ENCODE peak calls at places on chromosome 14, in nine cellular contexts. One of them, this sample, is unnamed. For H3K4me1, the result is how much of the 10 kb centered on the place peaks cover.

GRCh38 chr14:26966942-26967341 is 369.1 kb upstream of the NOVA1 start:
- DNase-seq in IMR-90: no peak
- DNase-seq in gastrocnemius medialis: peak
- DNase-seq in transverse colon: no peak
- DNase-seq in HepG2: no peak
- DNase-seq in tibial nerve: peak
- DNase-seq in HCT116: no peak
- DNase-seq in Peyer's patch: no peak
- DNase-seq in body of pancreas: no peak
- DNase-seq in this sample: peak

GRCh38 chr14:100022772-100023451 is 42.3 kb upstream of the EVL start:
- DNase-seq in IMR-90: peak
- DNase-seq in gastrocnemius medialis: peak
- DNase-seq in transverse colon: no peak
- DNase-seq in HepG2: no peak
- DNase-seq in tibial nerve: peak
- DNase-seq in HCT116: no peak
- DNase-seq in Peyer's patch: no peak
- DNase-seq in body of pancreas: no peak
- DNase-seq in this sample: peak

GRCh38 chr14:75018684-75019083 is 16.0 kb downstream of the EIF2B2 start:
- DNase-seq in IMR-90: no peak
- DNase-seq in gastrocnemius medialis: no peak
- DNase-seq in transverse colon: peak
- DNase-seq in HepG2: no peak
- DNase-seq in tibial nerve: no peak
- DNase-seq in HCT116: no peak
- DNase-seq in Peyer's patch: no peak
- DNase-seq in body of pancreas: peak
- DNase-seq in this sample: no peak

GRCh38 chr14:92624764-92625163 is 111.2 kb downstream of the RIN3 start:
- DNase-seq in IMR-90: no peak
- DNase-seq in gastrocnemius medialis: no peak
- DNase-seq in transverse colon: no peak
- DNase-seq in HepG2: no peak
- DNase-seq in tibial nerve: no peak
- DNase-seq in HCT116: no peak
- DNase-seq in Peyer's patch: no peak
- DNase-seq in body of pancreas: no peak
- DNase-seq in this sample: no peak

GRCh38 chr14:97806871-97807270 is 1009.7 kb downstream of the VRK1 start:
- DNase-seq in IMR-90: no peak
- DNase-seq in gastrocnemius medialis: no peak
- DNase-seq in transverse colon: no peak
- DNase-seq in HepG2: no peak
- DNase-seq in tibial nerve: no peak
- DNase-seq in HCT116: no peak
- DNase-seq in Peyer's patch: no peak
- DNase-seq in body of pancreas: no peak
- DNase-seq in this sample: no peak

GRCh38 chr14:60757617-60758016 is 23.1 kb downstream of the MNAT1 start:
- DNase-seq in IMR-90: peak
- DNase-seq in gastrocnemius medialis: no peak
- DNase-seq in transverse colon: no peak
- DNase-seq in HepG2: no peak
- DNase-seq in tibial nerve: no peak
- DNase-seq in HCT116: no peak
- DNase-seq in Peyer's patch: no peak
- DNase-seq in body of pancreas: no peak
- DNase-seq in this sample: no peak

GRCh38 chr14:24277606-24278321 is 6.4 kb upstream of the RABGGTA start:
- DNase-seq in IMR-90: no peak
- DNase-seq in gastrocnemius medialis: no peak
- DNase-seq in transverse colon: peak
- DNase-seq in HepG2: no peak
- DNase-seq in tibial nerve: no peak
- DNase-seq in HCT116: no peak
- DNase-seq in Peyer's patch: peak
- DNase-seq in body of pancreas: no peak
- DNase-seq in this sample: no peak

GRCh38 chr14:59252772-59253500 is 64.5 kb downstream of the DAAM1 start:
- DNase-seq in IMR-90: no peak
- DNase-seq in gastrocnemius medialis: no peak
- DNase-seq in transverse colon: no peak
- DNase-seq in HepG2: no peak
- DNase-seq in tibial nerve: no peak
- DNase-seq in HCT116: no peak
- DNase-seq in Peyer's patch: no peak
- DNase-seq in body of pancreas: no peak
- DNase-seq in this sample: no peak

DNA sequence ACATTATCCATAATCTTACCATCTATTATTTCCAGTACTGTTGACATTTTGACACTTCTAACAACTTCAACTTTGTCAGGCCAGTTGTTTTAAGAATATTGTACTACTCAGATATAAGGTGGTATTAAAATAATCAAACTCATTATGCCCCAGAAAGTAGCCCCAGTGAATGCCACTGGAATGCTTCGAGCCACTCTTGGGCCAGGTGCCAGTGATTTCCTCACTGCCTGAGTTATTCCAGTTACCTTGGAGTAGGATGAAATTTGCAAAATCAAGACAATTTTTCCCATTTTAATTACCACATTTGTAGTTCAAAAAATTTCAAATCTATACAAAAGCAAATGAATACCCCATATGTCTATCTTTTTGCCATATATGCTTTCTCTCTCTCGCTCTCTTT is 9.2 kb downstream of the CIPC start:
- DNase-seq in IMR-90: no peak
- DNase-seq in gastrocnemius medialis: no peak
- DNase-seq in transverse colon: no peak
- DNase-seq in HepG2: no peak
- DNase-seq in tibial nerve: peak
- DNase-seq in HCT116: no peak
- DNase-seq in Peyer's patch: no peak
- DNase-seq in body of pancreas: no peak
- DNase-seq in this sample: no peak
- H3K4me1 ChIP-seq in IMR-90: under half
- H3K4me1 ChIP-seq in gastrocnemius medialis: half or more
- H3K4me1 ChIP-seq in transverse colon: half or more
- H3K4me1 ChIP-seq in HepG2: under half
- H3K4me1 ChIP-seq in tibial nerve: under half
- H3K4me1 ChIP-seq in HCT116: under half
- H3K4me1 ChIP-seq in Peyer's patch: under half
- H3K4me1 ChIP-seq in body of pancreas: under half
- H3K4me1 ChIP-seq in this sample: half or more

GRCh38 chr14:68530443-68530842 is 262.4 kb downstream of the ZFP36L1 start:
- DNase-seq in IMR-90: no peak
- DNase-seq in gastrocnemius medialis: no peak
- DNase-seq in transverse colon: no peak
- DNase-seq in HepG2: no peak
- DNase-seq in tibial nerve: no peak
- DNase-seq in HCT116: no peak
- DNase-seq in Peyer's patch: no peak
- DNase-seq in body of pancreas: no peak
- DNase-seq in this sample: no peak

GRCh38 chr14:68527329-68527851 is 265.5 kb downstream of the ZFP36L1 start:
- DNase-seq in IMR-90: no peak
- DNase-seq in gastrocnemius medialis: no peak
- DNase-seq in transverse colon: no peak
- DNase-seq in HepG2: no peak
- DNase-seq in tibial nerve: peak
- DNase-seq in HCT116: no peak
- DNase-seq in Peyer's patch: no peak
- DNase-seq in body of pancreas: peak
- DNase-seq in this sample: no peak

GRCh38 chr14:68526420-68527105 is 266.3 kb downstream of the ZFP36L1 start:
- DNase-seq in IMR-90: no peak
- DNase-seq in gastrocnemius medialis: no peak
- DNase-seq in transverse colon: no peak
- DNase-seq in HepG2: no peak
- DNase-seq in tibial nerve: no peak
- DNase-seq in HCT116: no peak
- DNase-seq in Peyer's patch: no peak
- DNase-seq in body of pancreas: peak
- DNase-seq in this sample: no peak

GRCh38 chr14:68525516-68525915 is 267.4 kb downstream of the ZFP36L1 start:
- DNase-seq in IMR-90: no peak
- DNase-seq in gastrocnemius medialis: no peak
- DNase-seq in transverse colon: no peak
- DNase-seq in HepG2: no peak
- DNase-seq in tibial nerve: no peak
- DNase-seq in HCT116: no peak
- DNase-seq in Peyer's patch: no peak
- DNase-seq in body of pancreas: no peak
- DNase-seq in this sample: no peak

DNA sequence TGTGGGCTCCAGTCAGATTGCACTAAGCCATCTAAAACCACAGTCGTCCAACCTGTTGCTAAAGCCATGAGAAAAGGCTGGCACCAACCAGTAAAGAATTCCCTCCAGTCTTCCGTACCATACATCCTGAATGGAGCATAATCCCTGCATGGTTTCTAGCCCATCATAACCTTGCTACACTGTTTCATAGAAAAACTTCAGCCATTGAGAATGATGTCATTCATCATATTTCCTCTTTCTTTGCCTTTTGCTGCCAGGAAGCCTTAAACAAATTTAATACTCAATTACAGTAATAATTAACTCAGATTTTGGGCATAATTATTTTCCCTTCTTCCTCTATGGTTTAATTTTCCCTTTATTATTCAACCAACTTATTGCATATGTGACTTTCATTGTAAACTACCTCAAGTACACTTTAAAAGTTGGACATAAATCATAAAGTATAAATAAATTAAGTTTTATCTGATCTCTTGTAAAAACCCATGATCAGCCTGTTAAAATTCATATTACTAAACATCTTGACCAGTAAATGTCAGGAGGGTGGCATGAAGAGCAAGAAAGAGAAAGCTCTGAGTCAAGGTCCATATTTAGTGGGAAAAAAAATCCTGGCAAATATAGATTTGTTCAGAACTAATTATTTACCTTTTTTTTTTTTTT is 264.7 kb downstream of the ZFP36L1 start:
- DNase-seq in IMR-90: no peak
- DNase-seq in gastrocnemius medialis: no peak
- DNase-seq in transverse colon: no peak
- DNase-seq in HepG2: no peak
- DNase-seq in tibial nerve: no peak
- DNase-seq in HCT116: no peak
- DNase-seq in Peyer's patch: no peak
- DNase-seq in body of pancreas: no peak
- DNase-seq in this sample: no peak
- H3K27ac ChIP-seq in IMR-90: no peak
- H3K27ac ChIP-seq in gastrocnemius medialis: no peak
- H3K27ac ChIP-seq in transverse colon: peak
- H3K27ac ChIP-seq in HepG2: no peak
- H3K27ac ChIP-seq in tibial nerve: no peak
- H3K27ac ChIP-seq in HCT116: peak
- H3K27ac ChIP-seq in Peyer's patch: no peak
- H3K27ac ChIP-seq in body of pancreas: peak
- H3K27ac ChIP-seq in this sample: peak

GRCh38 chr14:72024504-72024903 is 92.3 kb downstream of the RGS6 start:
- DNase-seq in IMR-90: no peak
- DNase-seq in gastrocnemius medialis: no peak
- DNase-seq in transverse colon: no peak
- DNase-seq in HepG2: no peak
- DNase-seq in tibial nerve: no peak
- DNase-seq in HCT116: no peak
- DNase-seq in Peyer's patch: no peak
- DNase-seq in body of pancreas: no peak
- DNase-seq in this sample: no peak

GRCh38 chr14:72023128-72024042 is 91.2 kb downstream of the RGS6 start:
- DNase-seq in IMR-90: no peak
- DNase-seq in gastrocnemius medialis: no peak
- DNase-seq in transverse colon: no peak
- DNase-seq in HepG2: no peak
- DNase-seq in tibial nerve: no peak
- DNase-seq in HCT116: peak
- DNase-seq in Peyer's patch: no peak
- DNase-seq in body of pancreas: no peak
- DNase-seq in this sample: no peak

GRCh38 chr14:72024043-72024407 is 91.8 kb downstream of the RGS6 start:
- DNase-seq in IMR-90: peak
- DNase-seq in gastrocnemius medialis: no peak
- DNase-seq in transverse colon: peak
- DNase-seq in HepG2: peak
- DNase-seq in tibial nerve: peak
- DNase-seq in HCT116: peak
- DNase-seq in Peyer's patch: no peak
- DNase-seq in body of pancreas: peak
- DNase-seq in this sample: no peak
- TF ChIP-seq POLR2A in IMR-90: no peak
- TF ChIP-seq POLR2A in gastrocnemius medialis: no peak
- TF ChIP-seq POLR2A in transverse colon: no peak
- TF ChIP-seq POLR2A in HepG2: no peak
- TF ChIP-seq POLR2A in tibial nerve: no peak
- TF ChIP-seq POLR2A in HCT116: no peak
- TF ChIP-seq POLR2A in Peyer's patch: no peak
- TF ChIP-seq POLR2A in body of pancreas: no peak
- TF ChIP-seq POLR2A in this sample: no peak

GRCh38 chr14:103121846-103122577 is 1.2 kb upstream of the TNFAIP2 start:
- DNase-seq in IMR-90: peak
- DNase-seq in gastrocnemius medialis: no peak
- DNase-seq in transverse colon: peak
- DNase-seq in HepG2: peak
- DNase-seq in tibial nerve: peak
- DNase-seq in HCT116: no peak
- DNase-seq in Peyer's patch: peak
- DNase-seq in body of pancreas: peak
- DNase-seq in this sample: peak
- H3K4me1 ChIP-seq in IMR-90: under half
- H3K4me1 ChIP-seq in gastrocnemius medialis: under half
- H3K4me1 ChIP-seq in transverse colon: half or more
- H3K4me1 ChIP-seq in HepG2: under half
- H3K4me1 ChIP-seq in tibial nerve: under half
- H3K4me1 ChIP-seq in HCT116: under half
- H3K4me1 ChIP-seq in Peyer's patch: half or more
- H3K4me1 ChIP-seq in body of pancreas: half or more
- H3K4me1 ChIP-seq in this sample: half or more

GRCh38 chr14:76426161-76426696 is 50.3 kb downstream of the ESRRB start:
- DNase-seq in IMR-90: no peak
- DNase-seq in gastrocnemius medialis: no peak
- DNase-seq in transverse colon: no peak
- DNase-seq in HepG2: no peak
- DNase-seq in tibial nerve: no peak
- DNase-seq in HCT116: peak
- DNase-seq in Peyer's patch: no peak
- DNase-seq in body of pancreas: no peak
- DNase-seq in this sample: no peak
- H3K27ac ChIP-seq in IMR-90: no peak
- H3K27ac ChIP-seq in gastrocnemius medialis: no peak
- H3K27ac ChIP-seq in transverse colon: no peak
- H3K27ac ChIP-seq in HepG2: no peak
- H3K27ac ChIP-seq in tibial nerve: no peak
- H3K27ac ChIP-seq in HCT116: no peak
- H3K27ac ChIP-seq in Peyer's patch: no peak
- H3K27ac ChIP-seq in body of pancreas: no peak
- H3K27ac ChIP-seq in this sample: no peak

DNA sequence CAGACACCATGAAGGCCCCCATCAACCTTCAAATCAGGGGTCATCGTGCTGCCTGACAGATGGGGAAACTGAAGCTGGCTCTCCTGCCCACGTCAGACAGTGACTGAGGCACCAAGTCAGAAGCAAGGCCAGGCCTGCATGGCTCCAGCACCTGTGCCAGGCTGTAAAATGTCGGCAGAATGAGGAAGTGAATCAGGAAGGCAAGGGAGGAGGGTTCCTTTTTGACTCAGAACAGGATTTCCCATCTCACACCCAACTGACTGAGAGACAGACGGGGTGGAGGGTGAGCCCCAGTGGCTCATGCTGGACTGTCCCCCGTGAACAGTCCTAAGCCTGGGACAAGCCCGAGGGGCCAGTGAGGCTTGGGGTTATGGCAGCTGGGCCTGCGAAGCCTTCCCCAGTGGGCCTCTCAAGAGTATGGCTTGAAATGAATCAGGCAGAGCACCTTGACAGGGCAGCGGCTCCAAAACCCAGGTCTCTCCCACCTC is 20.9 kb downstream of the SYNE3 start:
- DNase-seq in IMR-90: no peak
- DNase-seq in gastrocnemius medialis: no peak
- DNase-seq in transverse colon: peak
- DNase-seq in HepG2: no peak
- DNase-seq in tibial nerve: no peak
- DNase-seq in HCT116: no peak
- DNase-seq in Peyer's patch: peak
- DNase-seq in body of pancreas: no peak
- DNase-seq in this sample: no peak
- TF ChIP-seq POLR2A in IMR-90: no peak
- TF ChIP-seq POLR2A in gastrocnemius medialis: no peak
- TF ChIP-seq POLR2A in transverse colon: no peak
- TF ChIP-seq POLR2A in HepG2: no peak
- TF ChIP-seq POLR2A in tibial nerve: no peak
- TF ChIP-seq POLR2A in HCT116: no peak
- TF ChIP-seq POLR2A in Peyer's patch: no peak
- TF ChIP-seq POLR2A in body of pancreas: no peak
- TF ChIP-seq POLR2A in this sample: no peak